ENCODE peak calls at places on chromosomes 16 and 17, in six cellular contexts. K, Y, U, S, W and N are unnamed samples.
A peak's percentile ranks its signal among the peaks of the same experiment; 100 is the strongest.

GRCh38 chr16:6682142-6682811 is 650.4 kb upstream of the RBFOX1 start:
- DNase-seq in K (peak; percentile 15), Y (peak; percentile 85), U (peak; percentile 20), S (peak; percentile 60), W (no peak), N (peak; percentile 5)

GRCh38 chr17:66431910-66432309 is 129.5 kb downstream of the PRKCA start:
- DNase-seq in K (no peak), Y (no peak), U (no peak), S (no peak), W (no peak), N (no peak)

GRCh38 chr16:85774811-85775210 is 23.9 kb upstream of the C16orf74 start:
- DNase-seq in K (no peak), Y (no peak), U (no peak), S (no peak), W (no peak), N (no peak)

GRCh38 chr17:60006160-60006559 is 41.6 kb upstream of the RNFT1 start:
- DNase-seq in K (no peak), Y (no peak), U (no peak), S (no peak), W (no peak), N (no peak)

GRCh38 chr17:81959362-81960129 is 1.4 kb downstream of the NOTUM start:
- DNase-seq in K (peak; percentile 79), Y (peak; percentile 72), U (peak; percentile 40), S (peak; percentile 85), W (no peak), N (peak; percentile 83)

GRCh38 chr16:17331071-17331521 is 139.7 kb downstream of the XYLT1 start:
- DNase-seq in K (no peak), Y (no peak), U (no peak), S (no peak), W (no peak), N (no peak)

GRCh38 chr17:21285164-21286065 is 904 bp downstream of the MAP2K3 start:
- DNase-seq in K (no peak), Y (no peak), U (no peak), S (no peak), W (no peak), N (no peak)

GRCh38 chr17:79223471-79223870 is 148.8 kb downstream of the ENGASE start:
- DNase-seq in K (no peak), Y (no peak), U (no peak), S (no peak), W (no peak), N (no peak)

GRCh38 chr16:2771496-2772402 is 5.3 kb downstream of the ELOB start:
- DNase-seq in K (no peak), Y (no peak), U (no peak), S (no peak), W (no peak), N (no peak)

GRCh38 chr16:424033-424622 is 1.3 kb upstream of the RAB11FIP3 start:
- DNase-seq in K (no peak), Y (no peak), U (peak; percentile 30), S (no peak), W (no peak), N (no peak)

GRCh38 chr16:426115-426905 is 861 bp downstream of the RAB11FIP3 start:
- DNase-seq in K (no peak), Y (peak; percentile 63), U (no peak), S (no peak), W (no peak), N (no peak)

GRCh38 chr16:425740-426114 is 278 bp downstream of the RAB11FIP3 start:
- DNase-seq in K (peak; percentile 50), Y (no peak), U (no peak), S (no peak), W (no peak), N (no peak)

GRCh38 chr16:425082-425718 is at the start of gene RAB11FIP3:
- DNase-seq in K (peak; percentile 95), Y (peak; percentile 93), U (peak; percentile 53), S (peak; percentile 91), W (peak; percentile 35), N (peak; percentile 93)

DNA sequence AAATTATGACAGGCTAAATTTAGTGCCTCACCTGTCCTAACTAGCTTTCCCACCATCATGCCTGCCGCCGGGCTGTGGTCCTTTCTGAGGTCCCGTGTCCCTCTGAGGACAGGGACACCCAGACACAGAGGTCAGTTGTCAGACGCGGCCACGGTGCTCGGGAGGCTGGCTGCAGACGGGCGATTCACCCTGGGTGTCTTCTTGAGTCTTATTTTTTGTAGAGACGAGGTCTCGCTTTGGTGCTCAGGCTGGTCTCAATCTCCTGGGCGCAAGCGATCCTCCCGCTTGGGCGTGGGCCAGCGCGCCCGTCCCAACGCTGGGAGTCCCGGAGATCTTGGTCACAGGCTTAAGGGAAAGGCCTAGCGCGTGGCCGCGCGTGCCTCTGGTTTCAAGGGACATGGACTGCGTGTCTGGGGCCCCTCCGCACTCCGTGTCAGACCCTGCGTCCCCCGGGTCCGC is 797 bp upstream of the RAB11FIP3 start:
- DNase-seq in K (no peak), Y (peak; percentile 78), U (no peak), S (peak; percentile 26), W (no peak), N (no peak)
- TF ChIP-seq TAF1 in K (no peak), Y (no peak), U (no peak), S (no peak), W (no peak), N (no peak)

DNA sequence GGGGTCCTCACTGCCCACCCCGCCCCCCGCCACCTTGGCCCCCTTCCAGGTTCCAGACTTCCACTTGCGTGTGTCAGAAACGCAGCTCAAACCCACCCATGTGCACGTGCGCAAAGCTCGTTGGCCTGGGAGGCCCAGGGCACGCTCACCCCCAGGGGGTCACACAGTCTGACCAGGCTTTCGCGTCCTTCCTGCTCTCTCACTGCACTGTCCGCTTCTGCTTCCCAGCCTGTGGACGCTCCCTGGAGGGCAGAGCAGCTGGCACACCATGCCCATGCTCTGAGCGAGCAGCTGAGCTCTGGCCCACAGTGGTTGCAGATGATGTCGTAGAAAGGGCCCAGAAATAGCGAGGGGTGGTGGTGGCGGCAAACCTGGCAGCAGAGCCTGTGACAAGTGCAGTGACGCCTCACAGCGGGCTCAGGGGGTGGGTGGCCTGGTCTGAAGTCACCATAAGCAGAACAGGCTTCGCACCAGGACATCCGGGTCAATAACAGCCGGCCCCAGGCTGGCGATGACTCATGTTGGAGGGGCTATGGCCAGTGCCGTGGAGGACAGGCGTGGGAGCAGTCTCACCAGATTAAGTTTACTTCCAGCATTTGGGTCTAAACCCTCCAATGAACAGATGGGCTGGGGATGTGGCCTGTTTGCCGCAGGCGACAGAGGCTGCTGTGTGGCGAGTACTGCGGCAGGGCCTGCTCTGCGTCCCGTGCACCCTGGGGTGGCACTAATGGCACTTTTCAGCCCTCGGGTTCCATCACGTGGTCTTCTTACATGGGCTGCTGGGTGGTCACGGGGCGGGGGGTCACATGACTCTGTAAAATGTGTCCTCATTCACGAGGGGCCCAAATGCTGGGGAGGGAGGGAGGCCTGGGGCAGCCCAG is 49.0 kb downstream of the NT5M start:
- DNase-seq in K (no peak), Y (no peak), U (peak; percentile 74), S (peak; percentile 81), W (no peak), N (no peak)
- TF ChIP-seq POLR2A in K (no peak), Y (no peak), U (peak; percentile 70), S (peak; percentile 85), W (no peak), N (no peak)

GRCh38 chr17:52235416-52235960 is 77.0 kb upstream of the CA10 start:
- DNase-seq in K (no peak), Y (no peak), U (no peak), S (no peak), W (no peak), N (no peak)
- TF ChIP-seq TAF1 in K (no peak), Y (no peak), U (no peak), S (no peak), W (no peak), N (no peak)

DNA sequence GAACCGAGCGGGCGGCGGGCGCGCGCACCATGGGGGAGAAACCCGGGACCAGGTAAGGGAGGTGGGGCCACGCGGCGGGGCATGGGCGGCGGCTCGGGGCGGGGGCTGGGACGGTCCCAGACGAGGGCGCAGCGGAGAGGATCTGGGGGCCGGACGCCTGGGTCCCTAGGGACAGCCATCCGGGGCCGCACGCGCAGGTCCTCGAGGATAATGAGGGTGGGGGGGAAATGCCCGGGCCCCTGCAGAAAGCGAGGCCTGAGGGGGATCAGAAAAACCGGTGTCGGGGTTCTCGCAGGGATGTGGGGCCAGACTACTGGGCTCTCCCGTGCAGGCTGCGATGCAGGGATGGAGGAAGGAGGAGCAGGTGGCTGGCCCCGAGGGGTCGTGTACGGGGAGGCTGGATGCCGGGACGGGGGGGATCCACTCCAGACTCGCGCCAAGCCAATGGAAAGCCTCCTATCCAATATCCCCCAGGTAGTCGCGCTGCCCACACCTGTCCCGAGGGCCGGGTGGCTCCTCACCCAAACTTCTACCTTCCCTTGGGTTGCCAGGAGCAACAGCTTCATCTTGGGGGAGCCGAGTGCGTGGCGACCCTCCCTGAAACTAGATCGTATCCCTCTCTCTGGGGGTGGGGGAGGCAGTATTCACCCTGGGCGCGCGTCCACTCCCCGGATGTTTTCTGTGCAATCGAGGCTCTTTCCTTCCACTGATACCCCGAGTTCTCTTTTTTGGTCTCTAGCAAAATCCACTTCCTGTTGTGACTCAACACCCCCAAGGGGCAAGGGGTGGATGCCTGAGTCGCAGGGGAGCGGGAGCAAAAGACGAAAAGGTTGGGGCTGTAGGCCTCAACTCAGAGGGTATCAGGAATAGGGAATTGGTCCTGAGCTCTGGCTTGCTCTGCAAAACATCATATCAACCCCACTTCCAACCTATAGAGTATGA is 532 bp downstream of the ARRB2 start:
- DNase-seq in K (no peak), Y (no peak), U (no peak), S (no peak), W (no peak), N (no peak)
- TF ChIP-seq POLR2A in K (peak; percentile 11), Y (no peak), U (no peak), S (no peak), W (no peak), N (no peak)

DNA sequence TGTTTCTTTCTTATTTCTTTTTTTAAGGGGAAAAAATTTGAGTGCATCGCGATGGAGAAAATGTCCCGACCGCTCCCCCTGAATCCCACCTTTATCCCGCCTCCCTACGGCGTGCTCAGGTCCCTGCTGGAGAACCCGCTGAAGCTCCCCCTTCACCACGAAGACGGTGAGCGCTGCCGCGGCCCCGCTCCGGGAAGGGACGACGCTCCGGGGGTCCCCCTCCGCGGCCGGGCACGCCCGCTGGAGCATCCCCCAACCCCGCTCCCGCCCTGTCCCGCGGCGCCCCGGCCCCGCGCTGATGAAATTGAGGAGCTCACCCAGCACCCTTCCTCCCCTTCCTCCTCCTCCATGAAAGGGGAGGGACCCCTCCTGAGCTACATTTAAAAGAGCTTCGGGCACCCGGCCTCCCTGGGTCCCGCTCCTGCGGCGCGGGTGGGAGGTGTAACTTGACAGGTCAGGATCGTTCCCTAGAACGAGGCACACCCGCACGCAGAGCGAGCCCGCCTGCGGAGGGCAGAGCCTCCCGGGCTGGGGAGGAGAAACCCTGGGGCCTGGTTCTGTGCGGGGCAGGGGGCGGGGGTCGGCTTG is 768 bp downstream of the HLF start:
- DNase-seq in K (no peak), Y (peak; percentile 52), U (no peak), S (no peak), W (no peak), N (no peak)
- TF ChIP-seq TAF1 in K (no peak), Y (no peak), U (peak; percentile 32), S (no peak), W (no peak), N (no peak)